ENCODE peak calls at places on chromosomes 4 and X, in four cellular contexts. A is breast epithelium, Y is heart right ventricle, Z is prostate gland. F is an unnamed sample.

GRCh38 chr4:93396274-93396673 is 432.3 kb upstream of the ATOH1 start:
- DNase-seq in A (no peak), Z (no peak), Y (no peak), F (no peak)

GRCh38 chr4:154560824-154561231 is 2.0 kb upstream of the FGB start:
- DNase-seq in Y (no peak), A (no peak), Z (no peak), F (no peak)

GRCh38 chr4:24871176-24871575 is 41.7 kb downstream of the CCDC149 start:
- DNase-seq in A (no peak), Y (no peak), Z (no peak), F (no peak)

GRCh38 chr4:128228021-128228571 is 59.5 kb downstream of the PGRMC2 start:
- DNase-seq in A (peak; percentile 73), Z (peak; percentile 86), Y (no peak), F (no peak)

GRCh38 chr4:139817657-139818452 is 152.2 kb downstream of the MGST2 start:
- DNase-seq in Z (no peak), A (no peak), Y (no peak), F (peak; percentile 47)

GRCh38 chr4:127139788-127140286 is 492.9 kb upstream of the INTU start:
- DNase-seq in A (no peak), Y (no peak), Z (no peak), F (no peak)

GRCh38 chrX:21176927-21177571 is 197.2 kb upstream of the CNKSR2 start:
- DNase-seq in Y (no peak), Z (no peak), A (no peak), F (no peak)

GRCh38 chrX:129833153-129834004 is 10.3 kb downstream of the ZDHHC9 start:
- DNase-seq in Z (no peak), A (no peak), Y (no peak), F (no peak)

GRCh38 chr4:7645956-7646355 is 211.2 kb upstream of the PSAPL1 start:
- DNase-seq in Z (no peak), Y (no peak), A (no peak), F (no peak)

GRCh38 chrX:68443155-68443868 is 10.0 kb upstream of the OPHN1 start:
- DNase-seq in A (peak; percentile 45), Y (no peak), Z (no peak), F (no peak)

GRCh38 chr4:96136056-96136455 is 296.2 kb downstream of the PDHA2 start:
- DNase-seq in A (no peak), Y (no peak), Z (no peak), F (no peak)

GRCh38 chr4:78293841-78294301 is 236.7 kb downstream of the FRAS1 start:
- DNase-seq in Z (peak; percentile 11), Y (no peak), A (no peak), F (no peak)

GRCh38 chrX:40646489-40647306 is 663 bp downstream of the CXorf38 start:
- DNase-seq in Y (peak; percentile 39), A (peak; percentile 22), Z (peak; percentile 17), F (peak; percentile 50)

GRCh38 chr4:125317526-125317880 is 2.7 kb downstream of the FAT4 start:
- DNase-seq in Z (no peak), Y (peak; percentile 43), A (no peak), F (peak; percentile 69)

GRCh38 chr4:47425628-47426027 is 37.9 kb downstream of the COMMD8 start:
- DNase-seq in Z (no peak), A (no peak), Y (peak; percentile 10), F (peak; percentile 35)

GRCh38 chrX:68511255-68511654 is 12.4 kb downstream of the YIPF6 start:
- DNase-seq in A (no peak), Z (peak; percentile 6), Y (no peak), F (no peak)

GRCh38 chr4:145177906-145178538 is 2.4 kb downstream of the OTUD4 start:
- DNase-seq in Z (no peak), Y (no peak), A (no peak), F (no peak)

GRCh38 chr4:15955670-15956069 is 7.3 kb downstream of the FGFBP2 start:
- DNase-seq in Z (no peak), Y (no peak), A (no peak), F (no peak)

GRCh38 chrX:103629295-103630170 is 758 bp downstream of the TCEAL1 start:
- DNase-seq in Y (peak; percentile 65), Z (peak; percentile 57), A (peak; percentile 39), F (peak; percentile 84)

GRCh38 chr4:7770675-7771050 is 169.0 kb downstream of the AFAP1 start:
- DNase-seq in Y (no peak), A (no peak), Z (no peak), F (no peak)

GRCh38 chr4:36348403-36348938 is 67.1 kb downstream of the DTHD1 start:
- DNase-seq in A (no peak), Z (no peak), Y (no peak), F (no peak)

GRCh38 chr4:29581469-29581868 is 1138.7 kb upstream of the PCDH7 start:
- DNase-seq in A (no peak), Z (no peak), Y (no peak), F (peak; percentile 15)

GRCh38 chrX:25016361-25016671 is 551 bp upstream of the ARX start:
- DNase-seq in A (no peak), Z (no peak), Y (no peak), F (no peak)

GRCh38 chrX:31166416-31166815 is 94.6 kb upstream of the FTHL17 start:
- DNase-seq in Y (no peak), A (no peak), Z (no peak), F (no peak)

GRCh38 chr4:107348188-107348872 is 312.2 kb upstream of the DKK2 start:
- DNase-seq in Z (no peak), A (no peak), Y (no peak), F (no peak)

GRCh38 chr4:878796-879729 is 53.1 kb downstream of the GAK start:
- DNase-seq in Y (no peak), Z (no peak), A (no peak), F (no peak)

GRCh38 chr4:20761382-20761781 is 61.1 kb downstream of the PACRGL start:
- DNase-seq in Z (peak; percentile 29), Y (no peak), A (no peak), F (no peak)

GRCh38 chr4:180150818-180151217 is 2092.4 kb upstream of the TENM3 start:
- DNase-seq in A (no peak), Z (no peak), Y (no peak), F (no peak)

GRCh38 chr4:22099896-22100295 is 151.3 kb upstream of the KCNIP4 start:
- DNase-seq in A (no peak), Z (no peak), Y (no peak), F (no peak)

GRCh38 chr4:56544573-56545131 is 39.1 kb downstream of the ARL9 start:
- DNase-seq in A (peak; percentile 62), Y (peak; percentile 88), Z (peak; percentile 63), F (peak; percentile 84)
- H3K4me3 ChIP-seq in A (peak overlapping the region; percentile 63), Y (no peak overlapping the region), Z (peak overlapping the region; percentile 11), F (peak overlapping the region; percentile 1)

DNA sequence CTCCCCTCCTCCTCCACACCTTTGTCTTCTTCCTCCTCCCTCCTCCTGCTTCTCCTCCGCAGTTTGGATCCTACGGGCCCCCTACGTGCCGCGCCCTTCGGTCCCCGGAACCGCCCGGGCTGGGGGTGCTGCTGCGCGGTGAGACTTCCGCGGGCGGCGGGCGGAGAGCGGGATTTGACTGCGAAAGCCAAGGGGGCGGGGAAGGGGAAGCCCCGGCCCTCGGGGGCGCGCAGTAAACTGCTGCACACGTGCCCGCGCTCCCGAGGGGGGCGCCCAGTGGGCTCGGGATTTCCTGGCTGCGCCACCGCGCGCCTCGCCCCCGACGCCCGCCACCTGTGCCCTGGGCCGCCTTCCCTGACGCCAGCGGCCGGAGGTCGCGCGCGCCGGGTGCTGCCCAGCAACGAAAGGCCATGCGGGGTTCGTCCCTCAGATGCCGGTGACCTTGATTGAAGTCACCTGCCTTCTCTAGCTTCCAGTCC is 3.3 kb upstream of the NKX3-2 start:
- DNase-seq in Y (no peak), A (no peak), Z (no peak), F (no peak)
- H3K27ac ChIP-seq in Y (no peak overlapping the region), A (no peak overlapping the region), Z (no peak overlapping the region), F (no peak overlapping the region)

GRCh38 chrX:43718081-43718480 is 62.0 kb downstream of the MAOA start:
- DNase-seq in A (no peak), Y (no peak), Z (no peak), F (no peak)
- H3K4me3 ChIP-seq in A (no peak overlapping the region), Y (no peak overlapping the region), Z (no peak overlapping the region), F (no peak overlapping the region)

DNA sequence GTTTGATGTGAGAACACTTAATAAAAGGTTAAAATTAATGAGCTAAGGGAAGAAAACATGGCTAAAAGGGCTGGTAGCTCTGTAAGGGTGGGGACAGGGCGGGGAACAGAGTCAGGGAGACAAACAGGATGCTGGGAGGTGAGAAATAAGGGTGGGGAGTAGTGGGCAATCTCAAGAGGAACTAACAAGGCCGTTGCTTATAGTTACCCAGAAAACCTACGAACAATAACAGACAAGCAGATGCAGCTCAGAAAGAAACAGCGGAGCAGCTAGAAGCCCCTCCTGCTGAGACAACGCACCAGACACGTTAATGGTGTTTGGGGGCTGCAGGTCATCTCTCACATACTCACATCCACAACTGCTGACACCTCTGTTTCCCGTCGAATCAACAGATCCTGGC is 9.7 kb upstream of the KLF3 start:
- DNase-seq in Z (no peak), Y (no peak), A (no peak), F (no peak)
- H3K27ac ChIP-seq in Z (no peak overlapping the region), Y (no peak overlapping the region), A (no peak overlapping the region), F (no peak overlapping the region)